ENCODE peak calls at places on chromosomes 4 and X, in ten cellular contexts. P is central memory CD8-positive, alpha-beta T cell; A is islet precursor cell; B is NAMALWA; R is stimulated activated CD8-positive, alpha-beta memory T cell treated with anti-CD3 and anti-CD28 coated beads, Interleukin-2, amount 100 ng/mL, for 48 hours; K is coronary artery; U is kidney epithelial cell; W is cardiac fibroblast; E is right lobe of liver; O is mammary epithelial cell. I is an unnamed sample.

GRCh38 chr4:142567199-142567598 is 278.9 kb downstream of the INPP4B start:
- DNase-seq in P (no peak), A (peak), B (no peak), R (peak), K (no peak), U (no peak), W (no peak), E (no peak), O (no peak), I (no peak)

GRCh38 chr4:174702974-174703478 is 126.0 kb downstream of the GLRA3 start:
- DNase-seq in P (no peak), A (no peak), B (no peak), R (no peak), K (no peak), U (no peak), W (peak), E (no peak), O (no peak), I (no peak)

GRCh38 chr4:158033416-158033863 is 139.4 kb downstream of the GASK1B start:
- DNase-seq in P (no peak), A (no peak), B (no peak), R (no peak), K (no peak), U (no peak), W (peak), E (no peak), O (peak), I (no peak)

GRCh38 chr4:100898844-100899243 is 381.0 kb upstream of the EMCN start:
- DNase-seq in P (no peak), A (no peak), B (no peak), R (no peak), K (no peak), U (no peak), W (no peak), E (no peak), O (no peak), I (peak)

GRCh38 chr4:5206391-5206790 is 155.1 kb downstream of the STK32B start:
- DNase-seq in P (no peak), A (peak), B (no peak), R (no peak), K (no peak), U (peak), W (peak), E (no peak), O (peak), I (peak)

GRCh38 chr4:159252491-159252890 is 149.6 kb downstream of the RAPGEF2 start:
- DNase-seq in P (no peak), A (no peak), B (no peak), R (no peak), K (no peak), U (no peak), W (peak), E (no peak), O (no peak), I (no peak)

GRCh38 chrX:136227948-136228584 is 23.1 kb downstream of the MAP7D3 start:
- DNase-seq in P (no peak), A (no peak), B (no peak), R (no peak), K (no peak), U (no peak), W (no peak), E (no peak), O (no peak), I (no peak)

GRCh38 chrX:148133099-148133725 is 152.1 kb downstream of the FMR1NB start:
- DNase-seq in P (no peak), A (no peak), B (peak), R (no peak), K (no peak), U (no peak), W (peak), E (no peak), O (peak), I (no peak)

GRCh38 chrX:110759785-110760184 is 35.8 kb downstream of the CHRDL1 start:
- DNase-seq in P (no peak), A (no peak), B (no peak), R (no peak), K (no peak), U (peak), W (no peak), E (no peak), O (peak), I (no peak)

GRCh38 chrX:43939187-43939926 is 33.8 kb downstream of the NDP start:
- DNase-seq in P (no peak), A (no peak), B (no peak), R (no peak), K (no peak), U (no peak), W (peak), E (no peak), O (no peak), I (no peak)

GRCh38 chrX:39654952-39655351 is 442.8 kb downstream of the BCOR start:
- DNase-seq in P (no peak), A (no peak), B (no peak), R (no peak), K (no peak), U (no peak), W (no peak), E (no peak), O (no peak), I (no peak)

GRCh38 chrX:26851981-26852380 is 611.2 kb downstream of the PPP4R3C start:
- DNase-seq in P (no peak), A (no peak), B (peak), R (no peak), K (no peak), U (no peak), W (peak), E (no peak), O (peak), I (peak)

GRCh38 chrX:129529685-129530281 is 6.5 kb upstream of the SMARCA1 start:
- DNase-seq in P (no peak), A (no peak), B (no peak), R (no peak), K (no peak), U (no peak), W (peak), E (no peak), O (peak), I (peak)

GRCh38 chr4:2283199-2283711 is 21.3 kb upstream of the MXD4 start:
- DNase-seq in P (no peak), A (no peak), B (no peak), R (no peak), K (no peak), U (no peak), W (no peak), E (no peak), O (no peak), I (no peak)